ENCODE peak calls at places on chromosomes 2 and 18, in ten cellular contexts. V is HTR-8/SVneo; F is endothelial cell; J is heart left ventricle; Z is hippocampal formation; G is cerebellar cortex; Y is HuH-7.5; D is H54; P is stimulated activated CD4-positive, alpha-beta T cell treated with anti-CD3 and anti-CD28 coated beads, Interleukin-12 subunit alpha, Interleukin-12 subunit beta, amount 100 ng/mL, for 4 hours; C is AG04450. B is an unnamed sample.

GRCh38 chr2:118496870-118497611 is 350.4 kb downstream of the EN1 start:
- DNase-seq in V (no peak), F (no peak), J (no peak), Z (no peak), G (no peak), Y (no peak), D (no peak), P (no peak), C (no peak), B (no peak)

GRCh38 chr2:218857371-218858137 is 2.1 kb upstream of the WNT6 start:
- DNase-seq in V (no peak), F (no peak), J (no peak), Z (no peak), G (no peak), Y (no peak), D (no peak), P (no peak), C (no peak), B (no peak)

GRCh38 chr18:56148373-56148772 is 490.0 kb downstream of the TXNL1 start:
- DNase-seq in V (no peak), F (no peak), J (no peak), Z (no peak), G (no peak), Y (no peak), D (peak), P (no peak), C (peak), B (no peak)

GRCh38 chr18:76952747-76953146 is 130.4 kb downstream of the ZNF236 start:
- DNase-seq in V (no peak), F (no peak), J (no peak), Z (no peak), G (no peak), Y (no peak), D (no peak), P (no peak), C (no peak), B (no peak)

GRCh38 chr18:9827211-9827855 is 58.4 kb upstream of the TXNDC2 start:
- DNase-seq in V (no peak), F (no peak), J (no peak), Z (no peak), G (no peak), Y (no peak), D (no peak), P (no peak), C (no peak), B (no peak)

GRCh38 chr2:237374284-237375060 is 39.5 kb downstream of the COL6A3 start:
- DNase-seq in V (no peak), F (no peak), J (no peak), Z (no peak), G (no peak), Y (no peak), D (no peak), P (no peak), C (no peak), B (no peak)

GRCh38 chr2:12702661-12703121 is 14.0 kb upstream of the TRIB2 start:
- DNase-seq in V (peak), F (no peak), J (no peak), Z (no peak), G (peak), Y (no peak), D (peak), P (no peak), C (no peak), B (no peak)

GRCh38 chr2:173347305-173348168 is 7.1 kb upstream of the CDCA7 start:
- DNase-seq in V (no peak), F (no peak), J (no peak), Z (no peak), G (no peak), Y (peak), D (no peak), P (no peak), C (no peak), B (no peak)

GRCh38 chr2:5473596-5473995 is 218.6 kb upstream of the SOX11 start:
- DNase-seq in V (no peak), F (no peak), J (no peak), Z (no peak), G (no peak), Y (no peak), D (no peak), P (no peak), C (no peak), B (no peak)

GRCh38 chr2:180614776-180615175 is 365.6 kb upstream of the UBE2E3 start:
- DNase-seq in V (no peak), F (no peak), J (no peak), Z (no peak), G (no peak), Y (no peak), D (no peak), P (no peak), C (no peak), B (no peak)

GRCh38 chr2:61378281-61378680 is 92.6 kb downstream of the USP34 start:
- DNase-seq in V (no peak), F (no peak), J (no peak), Z (no peak), G (no peak), Y (no peak), D (no peak), P (no peak), C (no peak), B (no peak)

GRCh38 chr2:46181306-46181705 is 115.9 kb upstream of the EPAS1 start:
- DNase-seq in V (no peak), F (no peak), J (no peak), Z (no peak), G (no peak), Y (no peak), D (no peak), P (no peak), C (no peak), B (peak)

GRCh38 chr18:79829136-79829854 is 31.6 kb downstream of the KCNG2 start:
- DNase-seq in V (no peak), F (no peak), J (no peak), Z (no peak), G (no peak), Y (no peak), D (no peak), P (no peak), C (no peak), B (no peak)

GRCh38 chr2:15073639-15074038 is 441.1 kb downstream of the LRATD1 start:
- DNase-seq in V (no peak), F (no peak), J (no peak), Z (no peak), G (no peak), Y (no peak), D (no peak), P (no peak), C (no peak), B (no peak)

GRCh38 chr2:102735431-102736130 is 26.2 kb upstream of the TMEM182 start:
- DNase-seq in V (no peak), F (peak), J (no peak), Z (no peak), G (peak), Y (no peak), D (no peak), P (no peak), C (no peak), B (no peak)

GRCh38 chr2:65944213-65944612 is 490.7 kb upstream of the MEIS1 start:
- DNase-seq in V (no peak), F (no peak), J (no peak), Z (no peak), G (no peak), Y (no peak), D (no peak), P (no peak), C (no peak), B (no peak)

GRCh38 chr2:134375935-134376334 is 122.1 kb downstream of the MGAT5 start:
- DNase-seq in V (no peak), F (no peak), J (peak), Z (peak), G (peak), Y (peak), D (no peak), P (no peak), C (no peak), B (no peak)

GRCh38 chr2:102107741-102108070 is 34.8 kb upstream of the IL1R1 start:
- DNase-seq in V (no peak), F (no peak), J (no peak), Z (no peak), G (no peak), Y (peak), D (no peak), P (no peak), C (no peak), B (no peak)

GRCh38 chr2:43225788-43226557 is 433 bp downstream of the ZFP36L2 start:
- DNase-seq in V (peak), F (peak), J (peak), Z (peak), G (no peak), Y (peak), D (peak), P (peak), C (no peak), B (no peak)

GRCh38 chr2:27606611-27607010 is 22.2 kb downstream of the CCDC121 start:
- DNase-seq in V (no peak), F (no peak), J (no peak), Z (no peak), G (no peak), Y (no peak), D (no peak), P (no peak), C (no peak), B (no peak)

B was measured in activated T-cell treated with anti-CD3 and anti-CD28 coated beads, Interleukin-2, amount 50 U/mL, for 24 hours.